ENCODE peak calls at places on chromosomes 6 and 20, in six cellular contexts. U is GM23338, D is OCI-LY7, C is DND-41, K is PC-3, O is astrocyte. F is an unnamed sample.

GRCh38 chr6:35487653-35488516 is 9.0 kb downstream of the TEAD3 start:
- DNase-seq in C (no peak), K (peak; percentile 48), D (no peak), O (peak; percentile 60), U (peak; percentile 60), F (peak; percentile 94)

GRCh38 chr6:40912158-40912946 is 126.7 kb downstream of the UNC5CL start:
- DNase-seq in D (peak; percentile 10), C (peak; percentile 49), K (peak; percentile 63), U (peak; percentile 69), O (no peak), F (no peak)

GRCh38 chr20:4876731-4877130 is 124.6 kb downstream of the SLC23A2 start:
- DNase-seq in D (no peak), K (peak; percentile 38), C (no peak), O (no peak), U (no peak), F (no peak)

GRCh38 chr6:136846046-136846445 is 23.7 kb downstream of the PEX7 start:
- DNase-seq in U (peak; percentile 79), C (peak; percentile 40), O (peak; percentile 24), D (peak; percentile 60), K (peak; percentile 64), F (no peak)

GRCh38 chr6:20426177-20427082 is 24.8 kb downstream of the E2F3 start:
- DNase-seq in U (no peak), O (no peak), D (no peak), K (no peak), C (no peak), F (no peak)

GRCh38 chr20:18694071-18694470 is 106.2 kb downstream of the DTD1 start:
- DNase-seq in U (no peak), D (no peak), C (no peak), K (no peak), O (no peak), F (no peak)

GRCh38 chr6:35214869-35215664 is 1.3 kb downstream of the SCUBE3 start:
- DNase-seq in K (no peak), U (peak; percentile 53), C (no peak), O (no peak), D (no peak), F (peak; percentile 95)

GRCh38 chr6:85096976-85097375 is 332.6 kb upstream of the TBX18 start:
- DNase-seq in C (no peak), O (no peak), U (no peak), D (no peak), K (no peak), F (peak; percentile 22)

GRCh38 chr6:144840619-144841018 is 555.5 kb downstream of the UTRN start:
- DNase-seq in D (no peak), K (no peak), C (no peak), O (no peak), U (no peak), F (no peak)

GRCh38 chr6:20826378-20826777 is 292.1 kb downstream of the CDKAL1 start:
- DNase-seq in U (no peak), O (peak; percentile 77), K (peak; percentile 42), C (no peak), D (no peak), F (no peak)

GRCh38 chr6:31008165-31008564 is 2.1 kb upstream of the MUC22 start:
- DNase-seq in U (peak; percentile 48), K (no peak), O (no peak), D (no peak), C (no peak), F (no peak)

GRCh38 chr6:31004794-31005193 is 5.5 kb upstream of the MUC22 start:
- DNase-seq in U (no peak), D (no peak), O (no peak), K (no peak), C (no peak), F (no peak)

GRCh38 chr6:31004285-31004684 is 6.0 kb upstream of the MUC22 start:
- DNase-seq in K (peak; percentile 76), D (no peak), O (no peak), U (no peak), C (no peak), F (no peak)

GRCh38 chr6:31007694-31008093 is 2.6 kb upstream of the MUC22 start:
- DNase-seq in K (peak; percentile 97), O (peak; percentile 98), D (no peak), C (no peak), U (no peak), F (peak; percentile 87)

GRCh38 chr6:31005249-31006020 is 4.8 kb upstream of the MUC22 start:
- DNase-seq in D (no peak), O (no peak), K (no peak), U (no peak), C (no peak), F (no peak)
- H2AFZ ChIP-seq in D (no peak overlapping the region), O (no peak overlapping the region), K (no peak overlapping the region), U (peak overlapping the region; percentile 29), C (no peak overlapping the region), F (no peak overlapping the region)

GRCh38 chr6:160781298-160781697 is 79.3 kb downstream of the PLG start:
- DNase-seq in O (no peak), C (no peak), K (no peak), D (no peak), U (no peak), F (no peak)

GRCh38 chr6:160783741-160784140 is 81.7 kb downstream of the PLG start:
- DNase-seq in C (no peak), D (no peak), K (no peak), O (no peak), U (no peak), F (no peak)

DNA sequence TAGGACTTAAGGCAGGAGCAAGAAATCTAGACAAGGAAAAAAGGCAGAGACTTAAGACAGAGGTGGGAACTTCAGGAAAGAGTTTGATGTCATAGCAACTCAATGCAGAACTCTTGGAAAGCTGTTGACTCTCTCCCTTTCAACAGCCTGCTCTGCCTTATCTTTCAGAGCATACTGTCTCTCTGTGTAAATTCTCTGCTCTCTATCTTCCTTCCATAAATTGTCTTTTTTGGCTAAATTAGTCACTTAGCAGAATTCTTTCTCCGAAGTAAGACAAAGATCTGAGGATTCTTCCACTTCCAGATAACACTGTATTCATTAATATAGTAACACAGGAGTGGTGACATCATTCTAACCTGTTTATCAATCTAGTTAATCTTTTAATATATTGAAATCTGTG is 80.2 kb downstream of the PLG start:
- DNase-seq in C (no peak), U (no peak), D (no peak), K (no peak), O (no peak), F (no peak)
- H3K4me3 ChIP-seq in C (no peak overlapping the region), U (no peak overlapping the region), D (no peak overlapping the region), K (no peak overlapping the region), O (no peak overlapping the region), F (no peak overlapping the region)

DNA sequence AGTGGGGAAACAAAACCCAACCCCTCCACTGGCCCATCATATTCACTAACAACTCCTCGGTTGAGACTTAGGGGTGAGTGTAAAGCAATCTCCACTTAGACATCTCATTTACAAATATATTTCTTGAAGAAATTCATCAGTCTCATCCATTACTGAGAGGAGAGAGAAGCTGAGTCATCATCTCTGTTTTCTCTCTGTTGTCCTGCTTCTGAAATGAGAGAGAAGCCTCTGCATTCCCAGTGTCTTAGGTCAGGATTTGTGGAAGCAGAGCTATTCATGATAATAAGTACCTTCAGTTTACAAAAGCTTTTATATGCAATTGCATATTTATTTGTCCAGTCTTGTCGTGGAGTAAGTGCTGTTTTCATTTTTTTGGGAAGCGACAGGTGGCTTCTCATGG is 879 bp downstream of the MEP1A start:
- DNase-seq in O (no peak), K (peak; percentile 30), U (no peak), C (no peak), D (no peak), F (no peak)
- H2AFZ ChIP-seq in O (no peak overlapping the region), K (no peak overlapping the region), U (peak overlapping the region; percentile 74), C (no peak overlapping the region), D (no peak overlapping the region), F (no peak overlapping the region)

GRCh38 chr6:122323361-122323760 is 76.1 kb upstream of the HSF2 start:
- DNase-seq in U (no peak), C (no peak), D (no peak), K (no peak), O (no peak), F (no peak)

DNA sequence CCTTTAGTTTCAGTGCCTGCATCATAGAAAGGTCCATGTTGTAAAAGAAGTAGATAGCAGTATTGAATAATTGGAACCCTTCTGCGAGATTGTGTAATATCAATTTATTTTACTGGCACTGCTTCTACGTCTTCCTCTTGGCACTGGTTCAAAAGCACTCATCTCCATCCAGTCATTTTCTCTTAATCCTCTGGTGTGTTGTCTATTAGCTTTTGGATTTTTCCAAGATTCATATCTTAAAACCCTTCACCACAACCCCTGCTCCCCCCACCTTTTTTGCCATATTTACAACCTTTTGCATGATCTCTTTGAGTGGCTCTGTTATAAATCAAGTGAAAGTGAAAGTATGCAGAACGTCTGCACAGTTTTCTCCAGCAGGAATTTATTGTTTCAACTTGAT is 76.6 kb upstream of the HSF2 start:
- DNase-seq in O (no peak), U (no peak), K (no peak), C (no peak), D (no peak), F (no peak)
- H3K4me3 ChIP-seq in O (peak overlapping the region; percentile 32), U (no peak overlapping the region), K (peak overlapping the region; percentile 52), C (peak overlapping the region; percentile 55), D (peak overlapping the region; percentile 52), F (peak overlapping the region; percentile 77)

DNA sequence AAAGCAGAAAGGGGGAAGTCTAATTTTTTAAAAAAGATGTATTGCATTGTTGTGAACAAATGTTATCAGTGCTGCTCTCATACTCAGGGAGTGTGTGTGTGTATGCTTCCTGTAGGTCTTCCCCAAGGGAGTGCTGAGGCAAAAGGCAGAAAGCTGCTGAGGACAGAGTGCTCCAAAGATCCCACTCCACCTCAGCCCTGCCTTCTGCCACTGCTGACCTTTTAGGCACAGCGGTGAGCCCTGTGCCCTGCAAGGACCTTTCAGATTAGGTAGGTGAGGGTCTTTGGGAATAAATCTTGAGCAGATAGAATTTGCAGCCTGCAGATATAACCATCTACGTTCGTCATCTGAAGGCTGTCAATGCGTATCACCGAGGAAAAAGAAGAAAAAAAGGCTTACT is 756.4 kb upstream of the MMS22L start:
- DNase-seq in C (no peak), O (no peak), U (peak; percentile 64), K (no peak), D (no peak), F (no peak)
- H2AFZ ChIP-seq in C (no peak overlapping the region), O (no peak overlapping the region), U (no peak overlapping the region), K (no peak overlapping the region), D (no peak overlapping the region), F (no peak overlapping the region)

DNA sequence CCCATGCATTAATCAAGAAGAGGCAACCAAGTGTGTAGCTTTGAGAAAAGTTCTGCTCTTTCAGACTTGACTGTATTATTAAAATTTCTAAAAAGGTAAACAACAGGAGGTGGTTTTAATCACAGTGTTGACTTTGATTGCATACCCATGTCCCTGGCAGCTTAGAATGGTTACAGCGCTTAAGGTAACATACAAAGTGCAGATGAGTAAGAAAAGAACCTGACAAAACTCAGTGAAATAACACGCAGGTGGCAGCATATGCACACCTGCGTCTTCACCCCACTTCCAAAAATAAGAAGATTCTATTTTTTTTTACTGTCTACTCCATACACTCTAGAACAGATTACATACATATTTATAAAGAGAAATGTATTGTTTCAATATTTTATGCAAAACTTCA is 233.5 kb downstream of the GMPR start:
- DNase-seq in K (no peak), O (no peak), U (no peak), C (no peak), D (no peak), F (no peak)
- H3K4me3 ChIP-seq in K (no peak overlapping the region), O (no peak overlapping the region), U (no peak overlapping the region), C (no peak overlapping the region), D (no peak overlapping the region), F (no peak overlapping the region)

F was measured in osteoblast.